ENCODE peak calls at places on chromosomes 11 and 22, in ten cellular contexts. K is upper lobe of right lung; O is psoas muscle; I is H1; C is CD14-positive monocyte; D is endothelial cell; R is A549; U is B cell; Z is neural crest cell; G is CD4-positive, alpha-beta T cell. Q is an unnamed sample.

GRCh38 chr11:122723576-122723975 is 68.1 kb downstream of the UBASH3B start:
- DNase-seq in K (no peak), O (no peak), I (no peak), C (no peak), D (no peak), R (no peak), U (no peak), Z (no peak), G (no peak), Q (no peak)

GRCh38 chr22:44566911-44567310 is 68.9 kb upstream of the RTL6 start:
- DNase-seq in K (peak; percentile 56), O (peak; percentile 17), I (no peak), C (no peak), D (no peak), R (no peak), U (no peak), Z (no peak), G (no peak), Q (no peak)

GRCh38 chr11:10646005-10646404 is 47.5 kb downstream of the IRAG1 start:
- DNase-seq in K (peak; percentile 29), O (no peak), I (no peak), C (no peak), D (no peak), R (no peak), U (no peak), Z (no peak), G (no peak), Q (no peak)

GRCh38 chr11:133753150-133753549 is 92.2 kb downstream of the SPATA19 start:
- DNase-seq in K (no peak), O (no peak), I (no peak), C (no peak), D (no peak), R (no peak), U (peak; percentile 0), Z (no peak), G (no peak), Q (no peak)

GRCh38 chr11:129652828-129653227 is 162.8 kb upstream of the TMEM45B start:
- DNase-seq in K (no peak), O (no peak), I (no peak), C (no peak), D (no peak), R (no peak), U (no peak), Z (no peak), G (no peak), Q (no peak)

GRCh38 chr11:6448574-6448973 is 7.8 kb upstream of the HPX start:
- DNase-seq in K (no peak), O (no peak), I (no peak), C (no peak), D (no peak), R (no peak), U (no peak), Z (no peak), G (no peak), Q (no peak)

GRCh38 chr11:102359372-102359771 is 12.4 kb downstream of the BIRC2 start:
- DNase-seq in K (no peak), O (no peak), I (no peak), C (no peak), D (no peak), R (no peak), U (no peak), Z (no peak), G (no peak), Q (no peak)

GRCh38 chr11:33377852-33378385 is 120.7 kb downstream of the HIPK3 start:
- DNase-seq in K (no peak), O (no peak), I (no peak), C (no peak), D (no peak), R (no peak), U (no peak), Z (no peak), G (no peak), Q (no peak)

DNA sequence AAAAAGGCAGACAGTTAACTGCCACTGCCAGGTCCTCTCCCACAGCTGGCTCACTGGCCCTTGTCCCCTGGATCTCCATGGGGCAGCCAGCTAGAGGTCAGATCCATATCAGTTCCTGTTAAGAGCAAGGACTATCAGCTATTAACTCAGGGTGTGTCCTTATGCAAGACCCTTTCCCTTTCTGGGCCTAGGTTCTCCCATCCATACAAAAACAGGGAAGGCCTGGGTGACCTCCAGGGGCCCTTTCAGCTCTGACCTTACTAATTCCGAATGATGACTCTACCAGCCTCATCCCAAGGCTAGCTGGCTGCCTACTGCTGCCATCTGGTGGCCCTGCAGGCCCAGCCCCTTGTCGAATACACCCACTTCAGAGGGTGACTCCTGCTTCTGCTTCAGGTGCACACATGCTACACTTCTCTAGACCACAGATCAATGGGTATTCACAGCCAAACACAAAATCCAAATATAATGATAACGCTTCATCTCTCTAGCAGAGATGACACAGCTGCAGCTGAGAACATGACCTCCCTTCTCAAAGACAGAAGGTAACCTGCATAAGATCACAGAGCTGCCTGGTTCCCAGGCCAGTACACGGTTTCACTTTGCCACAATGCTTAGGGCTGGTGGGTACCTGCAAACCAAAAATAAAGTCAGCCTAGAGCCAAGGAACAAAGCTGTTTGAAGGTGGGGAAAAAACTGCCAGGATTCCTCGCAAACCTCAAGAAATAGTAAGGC is 34.1 kb downstream of the SERGEF start:
- DNase-seq in K (no peak), O (peak; percentile 78), I (no peak), C (no peak), D (peak; percentile 69), R (peak; percentile 72), U (peak; percentile 10), Z (peak; percentile 50), G (no peak), Q (no peak)
- TF ChIP-seq CTCF in K (peak; percentile 47), O (peak; percentile 79), I (peak; percentile 94), C (no peak), D (peak; percentile 28), R (peak; percentile 76), U (no peak), Z (peak; percentile 77), G (no peak), Q (peak; percentile 15)

DNA sequence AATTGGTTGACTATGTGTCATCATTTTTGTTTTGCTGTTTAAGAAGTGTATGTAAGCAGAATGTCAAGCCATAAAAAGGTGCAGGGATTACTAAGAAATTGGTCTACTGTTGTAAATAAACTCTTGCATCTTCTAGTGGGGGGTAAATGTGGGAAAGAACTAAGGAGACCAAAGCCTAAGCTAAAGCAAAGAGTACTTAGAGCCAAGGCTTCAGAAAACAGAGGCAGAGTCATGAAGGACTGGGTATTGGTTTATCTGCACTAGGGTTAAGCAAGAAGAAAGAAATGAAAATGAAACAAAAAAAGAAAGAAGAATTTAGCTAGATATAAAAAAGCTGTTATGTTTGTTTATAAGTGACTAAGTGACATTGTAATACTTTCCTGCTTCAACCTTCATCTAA is 628.1 kb downstream of the METTL15 start:
- DNase-seq in K (no peak), O (no peak), I (no peak), C (no peak), D (no peak), R (no peak), U (no peak), Z (no peak), G (no peak), Q (no peak)
- TF ChIP-seq CTCF in K (no peak), O (no peak), I (no peak), C (no peak), D (no peak), R (no peak), U (no peak), Z (no peak), G (no peak), Q (no peak)

GRCh38 chr22:42366815-42367581 is 65.2 kb downstream of the NFAM1 start:
- DNase-seq in K (no peak), O (no peak), I (no peak), C (no peak), D (no peak), R (no peak), U (no peak), Z (no peak), G (no peak), Q (no peak)

GRCh38 chr22:42365942-42366660 is 66.1 kb downstream of the NFAM1 start:
- DNase-seq in K (no peak), O (no peak), I (no peak), C (no peak), D (no peak), R (no peak), U (no peak), Z (no peak), G (no peak), Q (no peak)

GRCh38 chr22:42368379-42369249 is 63.6 kb downstream of the NFAM1 start:
- DNase-seq in K (no peak), O (no peak), I (no peak), C (no peak), D (no peak), R (no peak), U (no peak), Z (no peak), G (no peak), Q (no peak)

GRCh38 chr22:42369250-42370041 is 62.8 kb downstream of the NFAM1 start:
- DNase-seq in K (peak; percentile 93), O (peak; percentile 94), I (peak; percentile 78), C (peak; percentile 80), D (peak; percentile 71), R (peak; percentile 92), U (peak; percentile 97), Z (peak; percentile 77), G (peak; percentile 73), Q (peak; percentile 81)

DNA sequence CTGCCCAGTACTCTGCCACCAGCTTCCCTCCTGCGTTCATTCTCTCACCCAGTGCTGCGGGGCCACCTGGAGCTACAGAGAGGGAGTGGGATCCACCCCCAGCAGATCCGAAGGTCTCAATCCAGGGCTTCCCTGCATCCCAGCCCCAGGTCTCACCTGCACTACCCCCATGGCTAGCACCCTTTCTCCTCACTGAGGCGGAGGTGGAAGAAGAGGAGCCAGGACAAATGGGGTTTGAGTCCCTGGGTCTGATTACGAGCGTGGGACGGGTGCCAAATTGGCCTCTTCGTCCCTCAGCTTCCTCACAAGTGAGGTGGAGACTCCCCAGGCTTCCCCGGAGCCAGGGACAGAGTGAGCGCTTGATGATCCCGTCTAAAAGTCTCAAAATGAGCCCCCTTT is 64.2 kb downstream of the NFAM1 start:
- DNase-seq in K (no peak), O (no peak), I (no peak), C (no peak), D (no peak), R (no peak), U (no peak), Z (no peak), G (no peak), Q (no peak)
- TF ChIP-seq CTCF in K (no peak), O (no peak), I (no peak), C (no peak), D (no peak), R (no peak), U (no peak), Z (no peak), G (no peak), Q (no peak)

GRCh38 chr11:93988455-93988854 is 32.7 kb upstream of the HEPHL1 start:
- DNase-seq in K (no peak), O (no peak), I (no peak), C (no peak), D (no peak), R (no peak), U (no peak), Z (no peak), G (no peak), Q (no peak)

GRCh38 chr11:93984205-93984586 is 37.0 kb upstream of the HEPHL1 start:
- DNase-seq in K (no peak), O (no peak), I (no peak), C (no peak), D (no peak), R (no peak), U (no peak), Z (no peak), G (no peak), Q (no peak)

GRCh38 chr11:93986716-93987115 is 34.4 kb upstream of the HEPHL1 start:
- DNase-seq in K (peak; percentile 65), O (no peak), I (no peak), C (no peak), D (no peak), R (no peak), U (no peak), Z (no peak), G (no peak), Q (no peak)

GRCh38 chr11:93988912-93989311 is 32.2 kb upstream of the HEPHL1 start:
- DNase-seq in K (no peak), O (no peak), I (no peak), C (no peak), D (no peak), R (no peak), U (no peak), Z (no peak), G (no peak), Q (no peak)

DNA sequence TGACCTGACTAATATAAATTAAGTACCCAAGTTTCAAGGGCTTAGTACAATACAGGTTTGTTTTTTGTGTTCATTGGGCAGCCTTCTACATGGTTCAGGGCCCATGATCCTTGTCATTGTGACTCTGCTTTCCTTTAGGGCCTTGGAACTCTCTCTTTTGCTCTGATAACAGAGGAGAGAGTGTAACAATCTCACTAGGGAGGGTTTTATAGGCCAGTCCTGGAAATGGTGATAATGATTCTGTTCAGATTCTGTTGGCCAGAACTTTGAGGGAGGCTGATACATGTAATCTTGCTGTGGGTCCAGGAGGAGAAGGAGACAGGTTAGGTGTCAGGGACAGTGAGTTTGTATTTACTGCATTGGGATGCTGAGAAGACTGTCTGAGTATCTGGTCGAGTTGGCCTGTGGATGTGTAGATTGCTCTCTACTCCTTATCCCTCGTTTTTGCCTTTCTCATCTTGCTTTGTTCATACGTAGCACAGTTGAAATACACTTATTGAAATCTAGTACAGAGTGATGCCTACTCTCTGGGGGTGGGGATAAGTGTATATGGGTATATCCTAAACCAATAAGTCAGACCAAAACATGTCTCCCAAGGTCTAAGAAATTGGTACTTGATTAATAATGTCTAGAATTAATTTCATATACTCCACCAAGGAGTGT is 37.5 kb upstream of the HEPHL1 start:
- DNase-seq in K (no peak), O (no peak), I (no peak), C (no peak), D (no peak), R (no peak), U (no peak), Z (no peak), G (no peak), Q (no peak)
- TF ChIP-seq CTCF in K (no peak), O (no peak), I (no peak), C (no peak), D (no peak), R (no peak), U (no peak), Z (no peak), G (no peak), Q (no peak)